ENCODE peak calls at places on chromosomes 13 and 19, in six cellular contexts. K is fibroblast of mammary gland, U is testis, E is psoas muscle, W is BJ, O is AG09319. C is an unnamed sample.

GRCh38 chr19:41691268-41691970 is 3.3 kb upstream of the CEACAM7 start:
- DNase-seq in K (peak), U (no peak), E (no peak), W (no peak), O (no peak), C (no peak)

GRCh38 chr19:37999309-38000213 is 92.6 kb downstream of the SIPA1L3 start:
- DNase-seq in K (peak), U (no peak), E (peak), W (peak), O (peak), C (peak)

GRCh38 chr19:47106819-47107200 is 6.8 kb downstream of the ZC3H4 start:
- DNase-seq in K (peak), U (no peak), E (no peak), W (no peak), O (no peak), C (no peak)

GRCh38 chr19:27909185-27909840 is 1303.6 kb downstream of the UQCRFS1 start:
- DNase-seq in K (no peak), U (no peak), E (no peak), W (no peak), O (no peak), C (no peak)

GRCh38 chr13:40777166-40777956 is 6.4 kb upstream of the MRPS31 start:
- DNase-seq in K (peak), U (peak), E (no peak), W (no peak), O (no peak), C (no peak)

GRCh38 chr13:47680752-47681151 is 320.3 kb downstream of the SUCLA2 start:
- DNase-seq in K (peak), U (no peak), E (no peak), W (peak), O (no peak), C (no peak)

GRCh38 chr19:18862976-18863842 is 31.4 kb downstream of the UPF1 start:
- DNase-seq in K (no peak), U (no peak), E (peak), W (no peak), O (no peak), C (no peak)

GRCh38 chr19:56092685-56093631 is 28.1 kb downstream of the ZNF787 start:
- DNase-seq in K (no peak), U (peak), E (no peak), W (no peak), O (no peak), C (no peak)

GRCh38 chr13:67120872-67121531 is 109.1 kb downstream of the PCDH9 start:
- DNase-seq in K (peak), U (no peak), E (no peak), W (peak), O (no peak), C (peak)

GRCh38 chr19:55069137-55069858 is 6.3 kb upstream of the RDH13 start:
- DNase-seq in K (peak), U (no peak), E (no peak), W (no peak), O (no peak), C (no peak)

GRCh38 chr19:4052114-4052992 is 14.3 kb downstream of the ZBTB7A start:
- DNase-seq in K (peak), U (no peak), E (peak), W (no peak), O (no peak), C (no peak)

DNA sequence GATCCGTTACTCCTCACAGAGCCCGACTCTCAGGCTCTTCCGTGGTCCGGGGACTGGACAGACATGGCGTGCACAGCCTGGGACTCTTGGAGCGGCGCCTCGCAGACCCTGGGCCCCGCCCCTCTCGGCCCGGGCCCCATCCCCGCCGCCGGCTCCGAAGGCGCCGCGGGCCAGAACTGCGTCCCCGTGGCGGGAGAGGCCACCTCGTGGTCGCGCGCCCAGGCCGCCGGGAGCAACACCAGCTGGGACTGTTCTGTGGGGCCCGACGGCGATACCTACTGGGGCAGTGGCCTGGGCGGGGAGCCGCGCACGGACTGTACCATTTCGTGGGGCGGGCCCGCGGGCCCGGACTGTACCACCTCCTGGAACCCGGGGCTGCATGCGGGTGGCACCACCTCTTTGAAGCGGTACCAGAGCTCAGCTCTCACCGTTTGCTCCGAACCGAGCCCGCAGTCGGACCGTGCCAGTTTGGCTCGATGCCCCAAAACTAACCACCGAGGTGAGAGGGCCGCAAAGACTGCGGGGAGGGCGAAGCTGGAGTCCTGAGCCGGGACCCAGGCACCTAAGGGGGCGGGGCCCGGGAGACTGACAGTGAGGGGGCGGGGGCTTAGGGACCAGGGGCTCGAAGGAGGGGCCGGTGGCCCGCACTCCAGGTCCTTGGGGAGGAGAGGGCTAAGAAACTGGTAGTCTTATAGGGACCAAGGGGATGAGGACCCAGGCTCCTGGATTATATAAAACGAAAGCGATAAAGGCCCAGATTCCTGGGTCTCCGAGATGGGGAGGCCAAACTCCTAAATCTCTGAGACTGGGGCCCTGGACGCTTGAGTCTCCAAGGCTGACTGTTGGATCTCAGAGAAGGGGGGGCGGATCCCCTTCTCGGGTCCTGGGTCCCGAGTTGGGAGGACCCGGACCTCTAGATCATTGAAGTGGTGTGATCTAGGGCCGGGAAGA is 2.0 kb downstream of the ETV2 start:
- DNase-seq in K (peak), U (peak), E (peak), W (no peak), O (peak), C (no peak)
- TF ChIP-seq CTCF in K (no peak), U (no peak), E (no peak), W (no peak), O (no peak), C (no peak)

GRCh38 chr13:110136660-110137585 is 170.0 kb downstream of the COL4A1 start:
- DNase-seq in K (no peak), U (no peak), E (no peak), W (no peak), O (no peak), C (no peak)

GRCh38 chr13:110135977-110136597 is 170.9 kb downstream of the COL4A1 start:
- DNase-seq in K (no peak), U (no peak), E (no peak), W (no peak), O (no peak), C (no peak)

GRCh38 chr13:110138700-110139036 is 168.3 kb downstream of the COL4A1 start:
- DNase-seq in K (no peak), U (no peak), E (no peak), W (no peak), O (no peak), C (no peak)

GRCh38 chr13:110138009-110138699 is 168.8 kb downstream of the COL4A1 start:
- DNase-seq in K (peak), U (peak), E (peak), W (no peak), O (no peak), C (no peak)

GRCh38 chr13:110137677-110138008 is 169.3 kb downstream of the COL4A1 start:
- DNase-seq in K (peak), U (peak), E (peak), W (no peak), O (no peak), C (no peak)
- TF ChIP-seq CTCF in K (no peak), U (no peak), E (peak), W (peak), O (peak), C (peak)

GRCh38 chr13:35025314-35025713 is 83.2 kb downstream of the NBEA start:
- DNase-seq in K (no peak), U (no peak), E (no peak), W (no peak), O (no peak), C (no peak)
- TF ChIP-seq CTCF in K (no peak), U (no peak), E (no peak), W (no peak), O (no peak), C (no peak)

GRCh38 chr13:42039946-42040729 is 8.3 kb upstream of the DGKH start:
- DNase-seq in K (peak), U (peak), E (peak), W (no peak), O (peak), C (no peak)
- TF ChIP-seq CTCF in K (no peak), U (no peak), E (no peak), W (no peak), O (no peak), C (peak)

GRCh38 chr13:73722120-73722519 is 412.1 kb downstream of the KLF12 start:
- DNase-seq in K (peak), U (no peak), E (no peak), W (peak), O (no peak), C (no peak)
- TF ChIP-seq CTCF in K (peak), U (no peak), E (no peak), W (peak), O (peak), C (peak)

DNA sequence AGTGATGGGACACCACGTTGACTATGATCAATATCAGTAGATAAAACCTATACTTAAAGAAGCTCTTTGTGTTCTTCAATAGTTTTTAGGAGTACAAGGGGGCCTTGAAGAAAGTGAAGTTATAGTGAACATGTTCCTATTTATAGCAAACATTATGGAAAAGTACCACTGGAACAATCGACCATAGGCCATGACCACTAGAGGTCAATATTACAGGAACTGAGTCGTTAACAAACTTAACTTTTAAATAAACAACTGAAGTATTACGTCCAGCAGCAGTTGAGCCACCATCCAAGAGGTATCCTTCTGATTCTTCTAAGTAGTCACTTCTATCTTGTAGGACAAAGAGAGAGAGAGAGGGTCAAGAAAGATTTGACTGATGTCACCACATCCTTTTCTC is 391.0 kb upstream of the SLITRK5 start:
- DNase-seq in K (no peak), U (no peak), E (no peak), W (no peak), O (no peak), C (no peak)
- TF ChIP-seq CTCF in K (peak), U (no peak), E (no peak), W (no peak), O (no peak), C (no peak)

C was measured in AG04449.